ENCODE peak calls at places on chromosomes 16 and 17, in five cellular contexts. C is GOT3, X is NB4, S is nucleus accumbens, Y is left ventricle myocardium inferior. A is an unnamed sample.

GRCh38 chr16:66846266-66846665 is 2.1 kb downstream of the CA7 start:
- DNase-seq in C (no peak), X (no peak), S (no peak), Y (no peak), A (no peak)

GRCh38 chr17:83014297-83014696 is 65.1 kb upstream of the METRNL start:
- DNase-seq in C (no peak), X (no peak), S (no peak), Y (no peak), A (no peak)

GRCh38 chr16:81945665-81946064 is 65.6 kb downstream of the SDR42E1 start:
- DNase-seq in C (no peak), X (no peak), S (no peak), Y (no peak), A (no peak)

GRCh38 chr17:27433521-27433920 is 22.7 kb upstream of the KSR1 start:
- DNase-seq in C (no peak), X (no peak), S (no peak), Y (no peak), A (no peak)

GRCh38 chr17:38749222-38750043 is 1.3 kb upstream of the PCGF2 start:
- DNase-seq in C (no peak), X (no peak), S (peak), Y (peak), A (peak)

GRCh38 chr17:57424777-57425188 is 168.5 kb downstream of the MSI2 start:
- DNase-seq in C (no peak), X (peak), S (no peak), Y (no peak), A (no peak)

GRCh38 chr17:47741109-47741792 is 8.2 kb downstream of the TBX21 start:
- DNase-seq in C (no peak), X (no peak), S (no peak), Y (no peak), A (no peak)

GRCh38 chr16:17543073-17543472 is 72.3 kb upstream of the XYLT1 start:
- DNase-seq in C (no peak), X (no peak), S (no peak), Y (no peak), A (no peak)

GRCh38 chr17:34624767-34625389 is 45.5 kb downstream of the TMEM132E start:
- DNase-seq in C (no peak), X (no peak), S (no peak), Y (no peak), A (no peak)

GRCh38 chr16:80526418-80527061 is 14.3 kb upstream of the DYNLRB2 start:
- DNase-seq in C (no peak), X (peak), S (no peak), Y (no peak), A (peak)

GRCh38 chr17:69609495-69610315 is 195.2 kb downstream of the MAP2K6 start:
- DNase-seq in C (no peak), X (peak), S (no peak), Y (no peak), A (peak)

GRCh38 chr16:89491238-89491869 is 993 bp upstream of the ANKRD11 start:
- DNase-seq in C (no peak), X (peak), S (no peak), Y (no peak), A (no peak)

GRCh38 chr16:69316595-69317034 is 5.5 kb downstream of the VPS4A start:
- DNase-seq in C (no peak), X (peak), S (no peak), Y (no peak), A (peak)

GRCh38 chr17:9021158-9021984 is at the start of gene NTN1:
- DNase-seq in C (no peak), X (peak), S (no peak), Y (peak), A (peak)

GRCh38 chr16:22948058-22948602 is 134.2 kb downstream of the HS3ST2 start:
- DNase-seq in C (no peak), X (peak), S (peak), Y (no peak), A (no peak)

GRCh38 chr17:64159051-64159590 is 29.2 kb upstream of the ERN1 start:
- DNase-seq in C (no peak), X (no peak), S (no peak), Y (no peak), A (no peak)

GRCh38 chr17:78674595-78675315 is 97.6 kb upstream of the DNAH17 start:
- DNase-seq in C (no peak), X (peak), S (no peak), Y (no peak), A (peak)

GRCh38 chr17:43528319-43528987 is 17.7 kb downstream of the ETV4 start:
- DNase-seq in C (no peak), X (no peak), S (peak), Y (peak), A (peak)

GRCh38 chr16:81940781-81941560 is 70.3 kb downstream of the SDR42E1 start:
- DNase-seq in C (no peak), X (peak), S (no peak), Y (no peak), A (no peak)

GRCh38 chr17:65355246-65355645 is 206.2 kb downstream of the AXIN2 start:
- DNase-seq in C (no peak), X (no peak), S (no peak), Y (no peak), A (no peak)

GRCh38 chr16:69005641-69006355 is 99.7 kb upstream of the HAS3 start:
- DNase-seq in C (no peak), X (no peak), S (no peak), Y (no peak), A (no peak)

GRCh38 chr16:53523126-53523804 is 20.3 kb upstream of the AKTIP start:
- DNase-seq in C (no peak), X (no peak), S (no peak), Y (no peak), A (no peak)

GRCh38 chr17:14845562-14846335 is 419.4 kb downstream of the PMP22 start:
- DNase-seq in C (no peak), X (no peak), S (no peak), Y (no peak), A (no peak)

GRCh38 chr16:49158029-49158642 is 123.5 kb downstream of the CBLN1 start:
- DNase-seq in C (no peak), X (peak), S (no peak), Y (peak), A (no peak)